ENCODE peak calls at places on chromosomes 7 and 10, in nine cellular contexts. E is thoracic aorta; I is kidney; L is astrocyte; B is CD8-positive, alpha-beta T cell; V is uterus; J is cardiac muscle cell; X is transverse colon; S is upper lobe of right lung. T is an unnamed sample.

GRCh38 chr10:11249134-11249533 is 231.5 kb downstream of the CELF2 start:
- DNase-seq in J (no peak), X (no peak), B (no peak), S (no peak), L (no peak), E (no peak), V (no peak), I (no peak), T (no peak)

GRCh38 chr7:123999698-124000097 is 33.2 kb downstream of the TMEM229A start:
- DNase-seq in V (no peak), E (no peak), S (no peak), X (no peak), I (no peak), J (no peak), L (no peak), B (no peak), T (no peak)

GRCh38 chr10:32851301-32851700 is 106.7 kb downstream of the ITGB1 start:
- DNase-seq in I (no peak), E (no peak), B (no peak), X (no peak), V (no peak), S (no peak), L (no peak), J (peak), T (no peak)

GRCh38 chr10:127563718-127564553 is 14.8 kb downstream of the NPS start:
- DNase-seq in J (no peak), S (peak), B (no peak), E (no peak), V (no peak), I (no peak), L (no peak), X (peak), T (no peak)

GRCh38 chr10:21990449-21990848 is 13.1 kb downstream of the DNAJC1 start:
- DNase-seq in J (no peak), E (no peak), V (no peak), B (no peak), I (no peak), S (no peak), X (no peak), L (no peak), T (no peak)

GRCh38 chr10:61847640-61848039 is 53.9 kb upstream of the ARID5B start:
- DNase-seq in E (no peak), J (peak), X (no peak), V (no peak), L (peak), S (no peak), B (no peak), I (no peak), T (no peak)

GRCh38 chr10:72756674-72757385 is 64.9 kb downstream of the MCU start:
- DNase-seq in L (peak), E (no peak), V (no peak), I (no peak), S (no peak), X (no peak), B (no peak), J (peak), T (no peak)

GRCh38 chr7:157299613-157300405 is 37.0 kb upstream of the DNAJB6 start:
- DNase-seq in E (no peak), J (peak), L (no peak), B (peak), S (no peak), I (no peak), X (no peak), V (no peak), T (no peak)

GRCh38 chr7:40843338-40844026 is 708.7 kb downstream of the SUGCT start:
- DNase-seq in B (no peak), X (no peak), V (no peak), S (no peak), I (no peak), E (no peak), J (no peak), L (peak), T (no peak)

GRCh38 chr7:2843711-2844152 is 376 bp downstream of the GNA12 start:
- DNase-seq in S (peak), V (peak), X (peak), J (peak), E (no peak), L (peak), B (no peak), I (peak), T (no peak)

GRCh38 chr10:6173203-6173602 is 29.5 kb upstream of the PFKFB3 start:
- DNase-seq in J (no peak), E (no peak), B (peak), L (no peak), S (no peak), V (no peak), I (no peak), X (peak), T (no peak)

GRCh38 chr7:7434379-7434778 is 101.3 kb downstream of the COL28A1 start:
- DNase-seq in L (no peak), V (no peak), J (no peak), E (no peak), I (no peak), X (no peak), B (no peak), S (no peak), T (no peak)

GRCh38 chr7:87003872-87004798 is 55.3 kb downstream of the ELAPOR2 start:
- DNase-seq in X (no peak), B (no peak), J (peak), S (no peak), E (no peak), I (no peak), V (no peak), L (peak), T (no peak)

GRCh38 chr7:24052572-24053223 is 231.3 kb upstream of the NPY start:
- DNase-seq in I (no peak), X (no peak), B (no peak), E (no peak), V (no peak), J (peak), S (no peak), L (peak), T (no peak)

GRCh38 chr7:92873776-92874175 is 37.4 kb upstream of the CDK6 start:
- DNase-seq in S (no peak), E (no peak), I (no peak), B (no peak), J (peak), X (no peak), V (no peak), L (peak), T (no peak)

GRCh38 chr10:101008823-101009423 is 9.3 kb downstream of the LZTS2 start:
- DNase-seq in B (no peak), X (no peak), J (no peak), L (no peak), I (no peak), E (no peak), S (no peak), V (no peak), T (no peak)

GRCh38 chr7:47535033-47535703 is 46.7 kb downstream of the TNS3 start:
- DNase-seq in J (peak), I (no peak), B (no peak), X (no peak), E (no peak), L (peak), V (no peak), S (no peak), T (peak)

GRCh38 chr7:148939128-148939747 is 55.1 kb upstream of the EZH2 start:
- DNase-seq in E (no peak), X (no peak), J (no peak), V (no peak), L (no peak), B (no peak), I (no peak), S (no peak), T (no peak)

GRCh38 chr7:156896388-156897022 is 3.5 kb upstream of the LMBR1 start:
- DNase-seq in X (no peak), I (no peak), L (no peak), S (no peak), J (no peak), B (no peak), V (no peak), E (no peak), T (no peak)

GRCh38 chr10:125057158-125058001 is 103.0 kb downstream of the CTBP2 start:
- DNase-seq in X (peak), I (peak), B (no peak), J (peak), E (no peak), S (no peak), L (peak), V (peak), T (peak)

GRCh38 chr7:47601119-47601880 is 19.4 kb upstream of the TNS3 start:
- DNase-seq in J (peak), S (no peak), L (peak), X (no peak), E (no peak), V (no peak), B (no peak), I (no peak), T (no peak)

GRCh38 chr10:84184517-84184916 is 9.8 kb upstream of the CDHR1 start:
- DNase-seq in S (no peak), L (no peak), I (no peak), V (no peak), X (peak), E (no peak), J (no peak), B (no peak), T (no peak)

GRCh38 chr7:127417346-127417745 is 24.8 kb upstream of the ZNF800 start:
- DNase-seq in B (no peak), V (no peak), X (no peak), E (no peak), S (no peak), I (no peak), J (no peak), L (no peak), T (no peak)

GRCh38 chr10:65377687-65378086 is 1548.1 kb upstream of the LRRTM3 start:
- DNase-seq in I (no peak), V (no peak), E (no peak), X (no peak), B (no peak), S (no peak), J (no peak), L (no peak), T (no peak)

GRCh38 chr10:72257051-72257892 is 16.5 kb upstream of the DDIT4 start:
- DNase-seq in V (no peak), J (peak), I (no peak), S (no peak), B (no peak), E (no peak), L (no peak), X (peak), T (no peak)

GRCh38 chr7:51961804-51962203 is 645.2 kb upstream of the COBL start:
- DNase-seq in L (no peak), I (no peak), S (no peak), B (no peak), J (no peak), X (no peak), V (no peak), E (no peak), T (no peak)

GRCh38 chr10:85003083-85003482 is 674.7 kb downstream of the CCSER2 start:
- DNase-seq in B (no peak), J (no peak), L (no peak), X (no peak), I (no peak), S (no peak), V (no peak), E (no peak), T (no peak)

GRCh38 chr10:126247454-126247975 is 140.8 kb downstream of the ADAM12 start:
- DNase-seq in L (peak), J (peak), E (peak), B (no peak), I (peak), S (no peak), V (peak), X (peak), T (peak)

GRCh38 chr10:83965473-83965872 is 173.8 kb upstream of the GHITM start:
- DNase-seq in I (no peak), X (no peak), S (no peak), L (no peak), J (no peak), V (no peak), B (no peak), E (no peak), T (no peak)

GRCh38 chr7:18356195-18356645 is 139.3 kb upstream of the HDAC9 start:
- DNase-seq in L (peak), J (peak), X (no peak), E (no peak), I (no peak), V (no peak), S (no peak), B (no peak), T (no peak)

GRCh38 chr7:105309235-105310156 is 79.2 kb downstream of the SRPK2 start:
- DNase-seq in I (no peak), L (no peak), X (no peak), S (no peak), E (no peak), J (no peak), V (no peak), B (no peak), T (no peak)

GRCh38 chr10:114312585-114312984 is 73.5 kb downstream of the VWA2 start:
- DNase-seq in X (no peak), J (peak), S (no peak), V (no peak), L (no peak), B (no peak), E (no peak), I (no peak), T (no peak)

GRCh38 chr10:46541017-46541661 is 15.3 kb downstream of the GPRIN2 start:
- DNase-seq in I (peak), J (peak), B (no peak), E (no peak), L (no peak), V (peak), X (peak), S (peak), T (no peak)

GRCh38 chr10:25766213-25766612 is 167.8 kb upstream of the MYO3A start:
- DNase-seq in L (no peak), E (no peak), V (no peak), S (no peak), X (no peak), J (no peak), B (no peak), I (no peak), T (no peak)

GRCh38 chr7:14424675-14425074 is 435.2 kb upstream of the ETV1 start:
- DNase-seq in B (no peak), V (no peak), I (no peak), S (no peak), X (no peak), J (no peak), E (no peak), L (no peak), T (no peak)

DNA sequence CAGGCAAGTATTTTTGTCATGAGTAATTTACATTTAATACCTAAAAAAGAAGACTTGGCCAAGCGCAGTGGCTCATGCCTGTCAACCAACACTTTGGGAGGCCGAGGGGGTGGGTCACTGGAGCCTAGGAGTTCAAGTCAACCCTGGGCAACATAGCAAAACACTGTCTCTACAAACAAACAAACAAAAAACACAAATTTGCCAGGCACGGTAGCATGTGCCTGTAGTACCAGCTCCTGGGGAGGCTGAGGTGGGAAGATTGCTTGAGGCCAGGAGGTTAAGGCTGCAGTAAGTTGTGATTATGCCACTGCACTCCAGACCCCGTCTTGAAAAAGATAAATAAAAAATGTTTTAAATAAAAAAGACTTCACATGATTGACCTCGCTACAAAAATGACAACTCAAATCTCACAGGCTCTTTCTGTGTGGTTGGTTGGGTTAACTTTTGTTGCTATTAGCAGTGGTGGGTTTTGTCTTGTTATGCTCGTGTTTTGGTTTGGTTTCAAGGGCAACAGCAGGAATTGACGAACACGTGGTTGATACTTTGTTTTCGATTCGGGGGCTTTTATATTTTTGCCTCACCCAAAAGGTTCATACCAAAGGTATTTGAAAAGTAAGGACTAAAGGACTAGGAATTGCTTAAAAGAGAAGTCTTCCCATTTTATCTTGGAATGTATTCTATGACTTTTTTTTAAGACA is 227.2 kb upstream of the MKLN1 start:
- DNase-seq in S (no peak), I (no peak), E (no peak), X (no peak), B (no peak), L (no peak), V (no peak), J (no peak), T (no peak)
- TF ChIP-seq CTCF in S (no peak), I (no peak), E (no peak), X (no peak), B (no peak), L (no peak), V (no peak), J (no peak), T (no peak)

GRCh38 chr7:4282434-4283223 is 399.5 kb upstream of the FOXK1 start:
- DNase-seq in J (no peak), S (peak), L (peak), B (no peak), I (peak), E (no peak), X (no peak), V (no peak), T (peak)
- H3K27ac ChIP-seq in J (no peak), S (no peak), L (no peak), B (no peak), I (no peak), E (no peak), X (no peak), V (no peak), T (no peak)

GRCh38 chr10:70784476-70784875 is 701 bp downstream of the TBATA start:
- DNase-seq in S (no peak), I (no peak), B (no peak), V (no peak), L (peak), E (no peak), J (peak), X (no peak), T (no peak)
- H3K4me3 ChIP-seq in S (no peak), I (no peak), B (no peak), V (no peak), L (no peak), E (no peak), J (no peak), X (no peak), T (no peak)

DNA sequence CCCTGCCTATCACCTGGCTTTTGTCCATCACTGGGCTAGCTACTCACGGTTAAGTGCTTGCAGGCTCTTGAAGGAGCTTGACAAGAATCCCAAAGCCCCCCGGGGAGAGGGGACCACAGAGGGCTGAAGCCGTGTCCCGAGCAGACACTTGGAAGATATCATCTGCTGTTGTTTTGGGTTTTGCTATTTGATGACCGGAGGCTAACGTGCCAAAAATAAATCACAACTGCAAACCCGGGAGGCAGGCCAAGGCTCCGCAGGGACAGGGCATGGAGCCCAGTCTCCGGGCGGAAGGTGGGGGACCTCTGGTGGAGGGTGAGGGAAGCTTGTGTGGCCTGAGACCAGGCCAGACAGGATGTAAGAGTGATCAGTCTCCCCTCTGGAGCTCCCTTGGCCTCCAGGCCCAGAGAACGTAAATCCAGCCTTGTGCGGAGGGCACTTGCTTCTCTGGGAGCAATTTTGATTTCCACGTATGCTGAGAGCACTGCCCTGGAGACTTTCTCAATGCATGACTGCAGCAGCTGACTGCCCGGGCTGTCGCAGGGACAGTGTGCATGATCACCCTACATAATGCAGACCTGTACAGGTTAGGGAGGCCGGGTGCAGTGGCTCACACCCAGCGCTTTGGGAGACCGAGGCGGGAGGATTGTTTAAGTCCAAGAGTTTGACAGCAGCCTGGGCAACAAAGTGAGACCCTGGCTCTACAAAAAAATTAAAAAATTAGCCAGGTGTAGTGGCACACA is at the start of gene PHKG1:
- DNase-seq in X (peak), S (peak), B (no peak), E (peak), I (peak), J (peak), L (peak), V (peak), T (peak)
- TF ChIP-seq CTCF in X (peak), S (peak), B (no peak), E (peak), I (peak), J (peak), L (peak), V (no peak), T (peak)

GRCh38 chr7:131190146-131190545 is 137.5 kb upstream of the MKLN1 start:
- DNase-seq in I (no peak), J (no peak), E (no peak), V (no peak), X (no peak), B (no peak), S (no peak), L (no peak), T (no peak)

GRCh38 chr7:131189488-131189887 is 138.2 kb upstream of the MKLN1 start:
- DNase-seq in S (no peak), X (no peak), I (no peak), V (no peak), J (no peak), E (no peak), B (no peak), L (no peak), T (no peak)

GRCh38 chr7:131186816-131187215 is 140.9 kb upstream of the MKLN1 start:
- DNase-seq in I (no peak), J (no peak), B (no peak), E (no peak), S (no peak), V (no peak), X (no peak), L (no peak), T (no peak)

GRCh38 chr7:131190581-131190980 is 137.1 kb upstream of the MKLN1 start:
- DNase-seq in B (no peak), I (no peak), J (no peak), V (no peak), L (no peak), X (no peak), E (no peak), S (no peak), T (no peak)

DNA sequence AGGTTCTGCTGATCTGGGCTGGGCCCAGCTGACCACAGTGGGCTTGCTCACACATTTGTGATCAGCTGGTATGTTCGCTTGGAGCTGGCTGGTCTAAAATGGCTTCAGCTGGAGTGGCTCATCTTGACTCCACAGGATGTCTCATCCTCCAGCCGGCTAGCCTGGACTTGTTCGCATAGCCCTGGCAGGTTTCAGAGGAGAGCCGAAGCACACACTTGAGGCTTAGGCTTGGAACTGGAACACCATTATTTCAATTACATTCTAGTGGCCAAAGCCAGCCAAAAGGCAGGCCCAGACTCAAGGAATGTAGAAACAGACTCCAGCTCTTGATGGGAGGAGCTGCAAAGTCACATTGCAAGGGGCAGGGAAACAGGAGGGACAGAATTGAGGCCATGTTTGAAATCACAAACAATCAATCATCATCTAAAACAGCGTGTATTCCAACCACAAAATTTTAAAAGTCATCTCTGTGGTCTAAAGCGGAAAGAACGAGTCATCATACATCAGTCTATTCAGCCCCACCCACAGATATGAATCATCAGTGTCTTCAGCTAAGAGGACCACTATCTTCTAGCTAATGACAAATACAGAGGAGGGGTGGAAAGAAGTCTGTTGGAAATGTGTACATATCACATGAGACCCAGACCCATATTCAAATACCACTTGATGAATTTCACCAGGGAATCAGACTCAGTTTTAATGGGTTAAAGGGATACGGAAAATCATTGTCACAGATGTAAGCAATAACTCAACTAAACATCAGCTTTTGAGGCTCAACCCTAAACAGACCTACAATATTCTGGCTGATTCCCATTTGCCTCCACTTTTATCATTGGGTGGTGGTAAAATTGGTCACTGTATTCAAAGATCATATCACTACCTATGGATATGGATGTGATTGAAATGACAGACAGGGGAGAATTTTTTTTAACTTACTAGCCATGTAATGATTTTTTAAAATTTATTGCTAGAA is 139.0 kb upstream of the MKLN1 start:
- DNase-seq in X (no peak), V (no peak), J (peak), S (no peak), I (no peak), E (no peak), L (peak), B (peak), T (no peak)
- H3K27ac ChIP-seq in X (no peak), V (no peak), J (no peak), S (no peak), I (no peak), E (no peak), L (peak), B (peak), T (no peak)

GRCh38 chr7:159198016-159198724 is 53.5 kb upstream of the VIPR2 start:
- DNase-seq in L (no peak), J (no peak), S (no peak), B (no peak), V (no peak), E (no peak), I (no peak), X (no peak), T (no peak)
- H3K4me3 ChIP-seq in L (no peak), J (no peak), S (no peak), B (no peak), V (no peak), E (no peak), I (no peak), X (no peak), T (no peak)

T was measured in coronary artery.